ENCODE peak calls at places on chromosome 4, in four cellular contexts. B is stimulated activated CD4-positive, alpha-beta T cell treated with anti-CD3 and anti-CD28 coated beads, Interleukin-2, amount 100 ng/mL, for 48 hours; A is GM06990; E is fibroblast of pulmonary artery. F is an unnamed sample.

GRCh38 chr4:123699823-123700822 is 303.5 kb downstream of the SPRY1 start:
- DNase-seq in E (peak; percentile 98), B (no peak), A (no peak), F (no peak)

GRCh38 chr4:152310223-152310622 is 225.7 kb downstream of the FBXW7 start:
- DNase-seq in E (peak; percentile 3), A (no peak), B (no peak), F (no peak)

GRCh38 chr4:41590591-41590990 is 52.6 kb downstream of the LIMCH1 start:
- DNase-seq in A (no peak), B (no peak), E (no peak), F (no peak)

GRCh38 chr4:2084316-2084715 is 25.2 kb downstream of the NAT8L start:
- DNase-seq in E (no peak), A (no peak), B (no peak), F (no peak)

GRCh38 chr4:60500860-60501259 is 699.3 kb upstream of the ADGRL3 start:
- DNase-seq in A (no peak), E (no peak), B (no peak), F (no peak)

GRCh38 chr4:142815834-142816233 is 30.3 kb downstream of the INPP4B start:
- DNase-seq in A (no peak), E (peak; percentile 79), B (peak; percentile 13), F (no peak)

GRCh38 chr4:14338206-14338605 is 664.1 kb upstream of the CPEB2 start:
- DNase-seq in A (no peak), E (peak; percentile 15), B (no peak), F (no peak)

GRCh38 chr4:107366016-107366415 is 329.9 kb upstream of the DKK2 start:
- DNase-seq in B (no peak), E (no peak), A (no peak), F (no peak)

GRCh38 chr4:88177981-88178632 is 19.7 kb upstream of the ABCG2 start:
- DNase-seq in A (no peak), E (peak; percentile 68), B (no peak), F (peak; percentile 45)

GRCh38 chr4:138330531-138330930 is 88.4 kb upstream of the SLC7A11 start:
- DNase-seq in B (no peak), E (no peak), A (no peak), F (no peak)

GRCh38 chr4:116397714-116398113 is 687.7 kb downstream of the TRAM1L1 start:
- DNase-seq in A (no peak), E (no peak), B (no peak), F (no peak)

GRCh38 chr4:8222609-8223391 is 23.7 kb downstream of the SH3TC1 start:
- DNase-seq in E (no peak), A (no peak), B (no peak), F (no peak)

GRCh38 chr4:87122252-87122651 is 98.2 kb downstream of the KLHL8 start:
- DNase-seq in B (no peak), E (peak; percentile 27), A (no peak), F (no peak)

GRCh38 chr4:169410839-169411770 is 140.3 kb upstream of the SH3RF1 start:
- DNase-seq in E (peak; percentile 60), B (peak; percentile 26), A (peak; percentile 61), F (peak; percentile 91)

GRCh38 chr4:14375816-14376215 is 626.5 kb upstream of the CPEB2 start:
- DNase-seq in E (peak; percentile 25), A (no peak), B (no peak), F (no peak)

GRCh38 chr4:92387459-92388069 is 83.8 kb downstream of the GRID2 start:
- DNase-seq in E (peak; percentile 77), B (no peak), A (no peak), F (no peak)

GRCh38 chr4:108355523-108356208 is 186.9 kb upstream of the LEF1 start:
- DNase-seq in B (no peak), E (no peak), A (no peak), F (no peak)

GRCh38 chr4:8435656-8436121 is 4.8 kb downstream of the ACOX3 start:
- DNase-seq in E (peak; percentile 18), B (peak; percentile 32), A (peak; percentile 56), F (no peak)

GRCh38 chr4:169803417-169803816 is 45.7 kb upstream of the HPF1 start:
- DNase-seq in B (no peak), E (no peak), A (no peak), F (no peak)

GRCh38 chr4:112953295-112953694 is 96.2 kb upstream of the ANK2 start:
- DNase-seq in E (no peak), B (no peak), A (no peak), F (no peak)

GRCh38 chr4:2091990-2092652 is 33.0 kb downstream of the NAT8L start:
- DNase-seq in E (no peak), B (no peak), A (no peak), F (no peak)

GRCh38 chr4:6926681-6927478 is 17.3 kb downstream of the TBC1D14 start:
- DNase-seq in E (peak; percentile 18), A (no peak), B (no peak), F (no peak)

GRCh38 chr4:7985891-7986441 is 46.3 kb upstream of the AFAP1 start:
- DNase-seq in B (no peak), E (peak; percentile 43), A (no peak), F (no peak)

GRCh38 chr4:54746228-54746627 is 88.5 kb downstream of the KIT start:
- DNase-seq in B (no peak), E (no peak), A (no peak), F (no peak)

GRCh38 chr4:46211406-46211805 is 87.6 kb upstream of the GABRG1 start:
- DNase-seq in B (no peak), A (no peak), E (no peak), F (no peak)

GRCh38 chr4:1192493-1193205 is 20.3 kb upstream of the SPON2 start:
- DNase-seq in E (no peak), A (peak; percentile 3), B (no peak), F (no peak)

GRCh38 chr4:33088713-33089112 is 2368.5 kb downstream of the PCDH7 start:
- DNase-seq in B (no peak), A (no peak), E (peak; percentile 84), F (no peak)

GRCh38 chr4:87985097-87985886 is 9.8 kb downstream of the SPP1 start:
- DNase-seq in E (peak; percentile 48), A (no peak), B (no peak), F (no peak)

GRCh38 chr4:25842229-25842840 is 20.5 kb downstream of the SEL1L3 start:
- DNase-seq in A (peak; percentile 56), E (no peak), B (no peak), F (no peak)

GRCh38 chr4:143554728-143555597 is 41.5 kb downstream of the SMARCA5 start:
- DNase-seq in A (peak; percentile 26), E (no peak), B (no peak), F (no peak)

GRCh38 chr4:186761281-186761897 is 37.7 kb upstream of the FAT1 start:
- DNase-seq in E (no peak), A (no peak), B (no peak), F (no peak)

GRCh38 chr4:683982-684571 is 4.9 kb downstream of the SLC49A3 start:
- DNase-seq in B (peak; percentile 48), A (peak; percentile 46), E (peak; percentile 77), F (no peak)

GRCh38 chr4:38117614-38118013 is 157.4 kb downstream of the PTTG2 start:
- DNase-seq in B (no peak), A (no peak), E (no peak), F (no peak)

F was measured in CMK.